ENCODE peak calls at places on chromosome 9, in nine cellular contexts. V is Caki2; E is bronchial epithelial cell; L is A549; H is progenitor cell of endocrine pancreas; N is natural killer cell treated with Interleukin-12 subunit alpha and Interleukin-12 subunit beta and Interleukin-15 and Interleukin-18, amount 100 ng/mL, for 72 hours; C is dermis blood vessel endothelial cell; Z is PC-3; O is naive thymus-derived CD4-positive, alpha-beta T cell. S is an unnamed sample.

GRCh38 chr9:137589441-137590122 is 730 bp downstream of the ZMYND19 start:
- DNase-seq in V (no peak), E (no peak), L (no peak), H (no peak), N (no peak), C (peak), Z (no peak), O (no peak), S (peak)

GRCh38 chr9:90895786-90896185 is 94.2 kb downstream of the SYK start:
- DNase-seq in V (no peak), E (no peak), L (no peak), H (no peak), N (no peak), C (no peak), Z (no peak), O (no peak), S (no peak)

GRCh38 chr9:113559834-113560620 is 96.5 kb downstream of the RGS3 start:
- DNase-seq in V (no peak), E (no peak), L (no peak), H (no peak), N (peak), C (no peak), Z (no peak), O (no peak), S (no peak)

GRCh38 chr9:109996936-109997580 is 210.9 kb downstream of the C9orf152 start:
- DNase-seq in V (no peak), E (peak), L (no peak), H (no peak), N (no peak), C (no peak), Z (peak), O (no peak), S (no peak)

GRCh38 chr9:18829858-18830257 is 203.2 kb downstream of the SAXO1 start:
- DNase-seq in V (no peak), E (no peak), L (no peak), H (no peak), N (no peak), C (peak), Z (no peak), O (no peak), S (peak)

GRCh38 chr9:5321058-5321457 is 16.5 kb upstream of the RLN2 start:
- DNase-seq in V (no peak), E (peak), L (no peak), H (no peak), N (no peak), C (peak), Z (peak), O (no peak), S (peak)

GRCh38 chr9:82560457-82560904 is 502.5 kb downstream of the RASEF start:
- DNase-seq in V (no peak), E (peak), L (no peak), H (no peak), N (no peak), C (no peak), Z (peak), O (no peak), S (no peak)

GRCh38 chr9:110033869-110034268 is 174.1 kb downstream of the C9orf152 start:
- DNase-seq in V (no peak), E (no peak), L (no peak), H (no peak), N (no peak), C (no peak), Z (peak), O (no peak), S (peak)

GRCh38 chr9:108855529-108855886 is 278 bp downstream of the ACTL7B start:
- DNase-seq in V (no peak), E (no peak), L (no peak), H (no peak), N (no peak), C (no peak), Z (no peak), O (no peak), S (no peak)

GRCh38 chr9:122360891-122361290 is 9.9 kb upstream of the PTGS1 start:
- DNase-seq in V (no peak), E (peak), L (no peak), H (no peak), N (no peak), C (no peak), Z (no peak), O (no peak), S (peak)

GRCh38 chr9:114465417-114465816 is 39.9 kb downstream of the WHRN start:
- DNase-seq in V (no peak), E (no peak), L (no peak), H (no peak), N (no peak), C (no peak), Z (no peak), O (no peak), S (no peak)

GRCh38 chr9:113934826-113935676 is 58.9 kb downstream of the ZNF618 start:
- DNase-seq in V (no peak), E (no peak), L (no peak), H (no peak), N (no peak), C (no peak), Z (no peak), O (no peak), S (no peak)

GRCh38 chr9:92242115-92242778 is 51.2 kb downstream of the IARS1 start:
- DNase-seq in V (peak), E (peak), L (peak), H (no peak), N (no peak), C (peak), Z (no peak), O (no peak), S (peak)

GRCh38 chr9:134662143-134662876 is 20.7 kb downstream of the COL5A1 start:
- DNase-seq in V (no peak), E (no peak), L (no peak), H (no peak), N (no peak), C (no peak), Z (peak), O (no peak), S (peak)

GRCh38 chr9:137028281-137029057 is 432 bp upstream of the ABCA2 start:
- DNase-seq in V (peak), E (peak), L (no peak), H (peak), N (peak), C (peak), Z (peak), O (peak), S (peak)

GRCh38 chr9:69605406-69605805 is 66.8 kb downstream of the APBA1 start:
- DNase-seq in V (no peak), E (no peak), L (no peak), H (no peak), N (no peak), C (peak), Z (no peak), O (no peak), S (peak)

GRCh38 chr9:84567776-84568175 is 101.8 kb upstream of the NTRK2 start:
- DNase-seq in V (no peak), E (peak), L (no peak), H (no peak), N (no peak), C (no peak), Z (no peak), O (no peak), S (no peak)

S was measured in GM23248.